ENCODE peak calls at places on chromosomes 2 and 18, in seven cellular contexts. O is IMR-90, T is adrenal gland, I is cardiac muscle cell, C is testis, X is astrocyte, U is BJ. D is an unnamed sample.
A peak's percentile ranks its signal among the peaks of the same experiment; 100 is the strongest.

GRCh38 chr2:52395912-52396311 is 1364.0 kb upstream of the NRXN1 start:
- DNase-seq in O (peak; percentile 77), T (no peak), I (no peak), C (no peak), X (peak; percentile 56), U (no peak), D (no peak)

GRCh38 chr2:109211324-109211723 is 82.3 kb downstream of the SH3RF3 start:
- DNase-seq in O (no peak), T (peak; percentile 46), I (no peak), C (no peak), X (no peak), U (no peak), D (no peak)

GRCh38 chr2:226761195-226761583 is 38.4 kb downstream of the IRS1 start:
- DNase-seq in O (no peak), T (no peak), I (no peak), C (no peak), X (no peak), U (no peak), D (no peak)

GRCh38 chr18:46156124-46156745 is 52.0 kb downstream of the HAUS1 start:
- DNase-seq in O (no peak), T (no peak), I (no peak), C (no peak), X (no peak), U (no peak), D (no peak)

GRCh38 chr2:121532347-121532766 is 1.7 kb downstream of the RNU4ATAC start:
- DNase-seq in O (peak; percentile 89), T (no peak), I (no peak), C (no peak), X (peak; percentile 72), U (no peak), D (no peak)

GRCh38 chr2:46230115-46230571 is 67.1 kb upstream of the EPAS1 start:
- DNase-seq in O (no peak), T (no peak), I (no peak), C (peak; percentile 23), X (no peak), U (no peak), D (peak; percentile 56)

GRCh38 chr2:152879275-152879674 is 160.9 kb downstream of the ARL6IP6 start:
- DNase-seq in O (no peak), T (no peak), I (no peak), C (no peak), X (no peak), U (no peak), D (no peak)

GRCh38 chr18:70288171-70288850 is 534 bp upstream of the SOCS6 start:
- DNase-seq in O (peak; percentile 39), T (peak; percentile 64), I (no peak), C (peak; percentile 50), X (no peak), U (no peak), D (peak; percentile 18)

GRCh38 chr18:44815108-44815507 is 134.4 kb downstream of the SETBP1 start:
- DNase-seq in O (no peak), T (no peak), I (no peak), C (no peak), X (no peak), U (no peak), D (no peak)

GRCh38 chr2:136901732-136902131 is 136.4 kb downstream of the THSD7B start:
- DNase-seq in O (no peak), T (no peak), I (no peak), C (no peak), X (no peak), U (no peak), D (no peak)

GRCh38 chr2:46749042-46749461 is 166.6 kb downstream of the MCFD2 start:
- DNase-seq in O (peak; percentile 88), T (no peak), I (no peak), C (no peak), X (peak; percentile 82), U (peak; percentile 33), D (no peak)

GRCh38 chr2:127455566-127456493 is 37.6 kb downstream of the PROC start:
- DNase-seq in O (no peak), T (no peak), I (no peak), C (no peak), X (no peak), U (no peak), D (no peak)
- H3K4me3 ChIP-seq in O (no peak overlapping the region), T (no peak overlapping the region), I (no peak overlapping the region), C (no peak overlapping the region), X (no peak overlapping the region), U (no peak overlapping the region), D (no peak overlapping the region)

GRCh38 chr2:239763433-239764097 is 261.6 kb downstream of the NDUFA10 start:
- DNase-seq in O (no peak), T (no peak), I (no peak), C (peak; percentile 50), X (no peak), U (no peak), D (no peak)
- TF ChIP-seq CTCF in O (no peak), T (no peak), I (no peak), C (no peak), X (no peak), U (peak; percentile 14), D (no peak)

GRCh38 chr2:54665436-54665856 is 58.0 kb upstream of the EML6 start:
- DNase-seq in O (peak; percentile 68), T (peak; percentile 83), I (peak; percentile 69), C (peak; percentile 60), X (no peak), U (no peak), D (no peak)
- H3K36me3 ChIP-seq in O (peaks cover 38% of the 10 kb centered on the region), T (no peaks in the 10 kb centered on the region), I (peaks cover 89% of the 10 kb centered on the region), C (no peaks in the 10 kb centered on the region), X (peaks cover 80% of the 10 kb centered on the region), U (peaks cover 13% of the 10 kb centered on the region), D (peaks cover 45% of the 10 kb centered on the region)

GRCh38 chr18:42330296-42330695 is 375.3 kb downstream of the PIK3C3 start:
- DNase-seq in O (no peak), T (no peak), I (no peak), C (no peak), X (peak; percentile 48), U (no peak), D (no peak)

GRCh38 chr18:42334931-42335330 is 379.9 kb downstream of the PIK3C3 start:
- DNase-seq in O (no peak), T (no peak), I (no peak), C (no peak), X (no peak), U (no peak), D (no peak)

GRCh38 chr18:42328931-42329330 is 373.9 kb downstream of the PIK3C3 start:
- DNase-seq in O (no peak), T (no peak), I (no peak), C (no peak), X (no peak), U (no peak), D (no peak)
- H3K4me3 ChIP-seq in O (no peak overlapping the region), T (no peak overlapping the region), I (no peak overlapping the region), C (no peak overlapping the region), X (no peak overlapping the region), U (no peak overlapping the region), D (no peak overlapping the region)

DNA sequence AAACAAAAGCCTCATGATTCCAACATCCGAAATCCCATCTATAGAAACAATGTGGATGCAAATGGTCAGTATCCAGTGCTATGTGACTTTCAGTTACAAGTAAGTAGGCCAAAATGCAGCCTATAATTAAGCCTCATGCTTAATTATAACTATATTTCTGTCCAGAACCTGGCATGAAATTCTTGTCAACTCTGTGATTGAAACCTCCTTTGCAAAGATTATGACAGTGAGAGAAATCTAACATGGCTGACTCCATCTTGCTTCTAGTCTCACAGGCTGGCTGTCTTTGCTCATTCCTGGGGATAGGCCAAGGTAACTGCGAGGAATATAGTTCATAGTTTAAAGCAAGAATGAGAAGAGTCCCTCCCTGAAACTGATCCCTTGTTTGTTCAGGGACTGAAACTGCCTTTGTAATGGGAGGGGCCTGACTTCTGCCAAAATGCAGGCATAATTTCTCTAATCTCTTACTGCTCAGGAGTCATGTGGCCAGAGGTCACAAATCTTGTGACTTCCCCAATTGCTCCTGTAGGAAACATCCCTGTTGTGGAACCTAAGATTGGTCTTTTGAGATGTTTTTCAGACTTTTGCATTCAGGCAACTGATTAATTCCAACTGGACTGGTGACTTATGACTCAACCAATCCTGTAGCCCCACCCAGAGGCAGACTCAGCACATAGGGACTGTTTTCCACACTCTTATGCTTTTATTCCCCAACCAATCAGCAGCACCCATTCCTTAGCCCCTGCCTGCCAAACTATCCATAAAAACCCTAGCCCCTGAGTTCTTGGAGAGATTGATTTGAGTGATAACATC is 84.5 kb upstream of the TLK1 start:
- DNase-seq in O (peak; percentile 44), T (no peak), I (no peak), C (no peak), X (peak; percentile 10), U (no peak), D (no peak)
- TF ChIP-seq CTCF in O (peak; percentile 33), T (no peak), I (no peak), C (no peak), X (no peak), U (no peak), D (no peak)